ENCODE peak calls at places on chromosomes 16 and 17, in ten cellular contexts. J is endothelial cell; Q is frontal cortex; G is GM03348; I is caudate nucleus; D is psoas muscle; K is activated CD4-positive, alpha-beta T cell treated with anti-CD3 and anti-CD28 coated beads for 24 hours; X is GM18507; T is stimulated activated CD4-positive, alpha-beta T cell treated with anti-CD3 and anti-CD28 coated beads, Interleukin-15, amount 100 ng/mL, for 1 hour; N is NCI-H460. A is an unnamed sample.

GRCh38 chr17:83173180-83173996 is 94.0 kb downstream of the METRNL start:
- DNase-seq in X (no peak), J (no peak), Q (no peak), T (no peak), N (no peak), G (peak), I (no peak), D (no peak), K (no peak), A (no peak)

GRCh38 chr17:17883801-17884200 is 47.0 kb upstream of the SREBF1 start:
- DNase-seq in J (no peak), I (no peak), K (no peak), N (no peak), X (no peak), Q (no peak), D (no peak), G (no peak), T (no peak), A (no peak)

GRCh38 chr16:5965321-5965720 is 867.7 kb upstream of the EEF2KMT start:
- DNase-seq in X (no peak), G (no peak), N (no peak), K (no peak), T (no peak), Q (no peak), D (no peak), J (no peak), I (no peak), A (no peak)

GRCh38 chr17:992933-993332 is 4.0 kb upstream of the TIMM22 start:
- DNase-seq in X (no peak), J (no peak), N (no peak), G (no peak), Q (no peak), T (no peak), K (no peak), I (no peak), D (no peak), A (no peak)

GRCh38 chr17:19928299-19928698 is 49.3 kb downstream of the AKAP10 start:
- DNase-seq in Q (no peak), N (no peak), X (no peak), I (no peak), T (no peak), J (no peak), G (no peak), D (no peak), K (no peak), A (peak)

GRCh38 chr16:28491080-28491969 is 549 bp downstream of the CLN3 start:
- DNase-seq in D (peak), T (no peak), J (peak), I (no peak), G (peak), K (no peak), X (no peak), N (no peak), Q (no peak), A (peak)

GRCh38 chr16:83513006-83513755 is 294.6 kb upstream of the HSBP1 start:
- DNase-seq in T (no peak), X (no peak), J (no peak), Q (no peak), G (peak), I (no peak), D (no peak), K (no peak), N (no peak), A (peak)

GRCh38 chr17:80291691-80292487 is 31.2 kb downstream of the RNF213 start:
- DNase-seq in G (no peak), N (no peak), K (no peak), X (no peak), J (no peak), D (no peak), T (no peak), I (no peak), Q (no peak), A (no peak)

GRCh38 chr16:728131-728889 is 1.4 kb downstream of the HAGHL start:
- DNase-seq in K (no peak), I (peak), G (peak), N (peak), J (no peak), D (peak), Q (peak), X (peak), T (peak), A (peak)

GRCh38 chr16:17657037-17657436 is 186.3 kb upstream of the XYLT1 start:
- DNase-seq in X (no peak), N (no peak), J (no peak), D (no peak), G (no peak), Q (no peak), K (no peak), T (no peak), I (no peak), A (no peak)

GRCh38 chr17:56593073-56593740 is at the start of gene NOG:
- DNase-seq in K (no peak), D (peak), T (peak), I (peak), G (peak), X (no peak), N (peak), Q (peak), J (peak), A (peak)

GRCh38 chr17:4005296-4006164 is 41.3 kb upstream of the ATP2A3 start:
- DNase-seq in D (no peak), N (no peak), I (peak), G (peak), Q (no peak), J (no peak), T (no peak), X (no peak), K (no peak), A (no peak)

GRCh38 chr17:80319999-80320344 is 59.3 kb downstream of the RNF213 start:
- DNase-seq in Q (no peak), G (no peak), X (no peak), T (no peak), N (no peak), D (no peak), J (no peak), I (no peak), K (no peak), A (no peak)

GRCh38 chr17:69236464-69236863 is 7.8 kb upstream of the ABCA10 start:
- DNase-seq in I (no peak), Q (no peak), K (no peak), X (no peak), D (no peak), J (no peak), N (no peak), T (no peak), G (peak), A (no peak)

GRCh38 chr17:1412185-1413110 is 12.4 kb upstream of the YWHAE start:
- DNase-seq in K (no peak), X (no peak), Q (no peak), I (no peak), J (no peak), G (no peak), N (no peak), T (no peak), D (peak), A (no peak)

GRCh38 chr16:4517812-4518211 is 20.8 kb downstream of the CDIP1 start:
- DNase-seq in J (peak), T (no peak), I (no peak), X (no peak), G (peak), N (peak), Q (peak), K (no peak), D (no peak), A (peak)

GRCh38 chr16:67001726-67002125 is 13.3 kb downstream of the CES4A start:
- DNase-seq in X (no peak), I (no peak), T (no peak), Q (no peak), N (no peak), G (no peak), D (no peak), J (no peak), K (no peak), A (no peak)

GRCh38 chr16:82832861-82833260 is 206.1 kb downstream of the CDH13 start:
- DNase-seq in T (no peak), J (no peak), D (no peak), Q (no peak), K (no peak), N (no peak), X (no peak), G (peak), I (no peak), A (peak)

GRCh38 chr16:55488306-55488705 is 9.3 kb downstream of the MMP2 start:
- DNase-seq in I (no peak), X (no peak), T (no peak), Q (no peak), K (no peak), G (no peak), N (no peak), D (no peak), J (no peak), A (peak)

GRCh38 chr17:78252701-78253635 is 21.5 kb downstream of the TMEM235 start:
- DNase-seq in G (no peak), T (no peak), D (no peak), X (no peak), N (no peak), I (no peak), Q (no peak), K (no peak), J (no peak), A (peak)

GRCh38 chr17:44207319-44207718 is 7.6 kb upstream of the ATXN7L3 start:
- DNase-seq in Q (no peak), J (no peak), N (no peak), X (no peak), G (no peak), D (no peak), I (no peak), T (no peak), K (no peak), A (no peak)

GRCh38 chr17:43019418-43019817 is 2.8 kb downstream of the VAT1 start:
- DNase-seq in N (no peak), X (no peak), Q (no peak), G (peak), K (no peak), D (no peak), T (no peak), J (no peak), I (no peak), A (peak)

GRCh38 chr17:38509008-38509771 is 80.9 kb downstream of the ARHGAP23 start:
- DNase-seq in I (peak), K (peak), T (peak), Q (peak), X (peak), G (peak), N (peak), D (peak), J (peak), A (peak)

GRCh38 chr17:63519972-63520882 is 2.9 kb upstream of the KCNH6 start:
- DNase-seq in J (no peak), K (no peak), D (no peak), Q (no peak), G (no peak), T (no peak), I (no peak), N (no peak), X (no peak), A (no peak)

GRCh38 chr16:2537451-2538379 is at the start of gene PDPK1:
- DNase-seq in T (peak), N (peak), G (peak), I (peak), X (peak), D (peak), J (peak), Q (peak), K (peak), A (peak)

GRCh38 chr16:47721016-47721673 is 260.0 kb downstream of the PHKB start:
- DNase-seq in D (no peak), J (no peak), I (no peak), T (no peak), N (no peak), X (no peak), G (no peak), Q (no peak), K (no peak), A (no peak)

GRCh38 chr16:73771676-73772075 is 524.9 kb upstream of the PSMD7 start:
- DNase-seq in K (no peak), D (no peak), I (no peak), X (no peak), T (no peak), G (peak), Q (no peak), N (no peak), J (no peak), A (peak)

GRCh38 chr17:39094607-39095308 is 56.7 kb downstream of the PLXDC1 start:
- DNase-seq in K (no peak), X (no peak), I (no peak), G (no peak), Q (no peak), D (no peak), N (no peak), T (no peak), J (no peak), A (no peak)

GRCh38 chr16:9911989-9912388 is 270.2 kb downstream of the GRIN2A start:
- DNase-seq in I (no peak), K (no peak), D (no peak), T (no peak), Q (no peak), X (no peak), G (no peak), J (no peak), N (no peak), A (no peak)